ENCODE peak calls at places on chromosomes 11 and 22, in four cellular contexts. C is K562, I is GM12878, X is H1. V is an unnamed sample.

GRCh38 chr11:111356660-111357048 is 22.4 kb downstream of the POU2AF1 start:
- DNase-seq in I (no peak), C (no peak), X (no peak), V (no peak)

GRCh38 chr11:17479284-17480214 is 2.9 kb upstream of the ABCC8 start:
- DNase-seq in X (peak), I (no peak), C (peak), V (no peak)

GRCh38 chr11:35144103-35144741 is 5.3 kb downstream of the CD44 start:
- DNase-seq in X (no peak), C (no peak), I (peak), V (no peak)

GRCh38 chr11:79182794-79183193 is 258.0 kb downstream of the TENM4 start:
- DNase-seq in X (no peak), C (no peak), I (no peak), V (no peak)

GRCh38 chr22:35363571-35364086 is 17.3 kb upstream of the HMOX1 start:
- DNase-seq in C (no peak), I (no peak), X (no peak), V (no peak)

GRCh38 chr11:94895971-94896370 is 77.4 kb downstream of the CWC15 start:
- DNase-seq in X (no peak), I (no peak), C (no peak), V (no peak)

GRCh38 chr22:29814003-29814402 is 24.1 kb downstream of the ASCC2 start:
- DNase-seq in C (no peak), X (no peak), I (no peak), V (no peak)

GRCh38 chr11:7511405-7511804 is 2.4 kb upstream of the PPFIBP2 start:
- DNase-seq in X (no peak), C (no peak), I (no peak), V (peak)

GRCh38 chr11:46176421-46176820 is 55.2 kb upstream of the PHF21A start:
- DNase-seq in C (no peak), I (no peak), X (no peak), V (no peak)

GRCh38 chr11:73215191-73216134 is 2.6 kb upstream of the P2RY2 start:
- DNase-seq in X (no peak), C (no peak), I (no peak), V (no peak)

GRCh38 chr22:17946691-17947367 is 77.5 kb downstream of the MICAL3 start:
- DNase-seq in C (no peak), I (no peak), X (no peak), V (no peak)

GRCh38 chr11:62974848-62975522 is 9.8 kb downstream of the SLC22A6 start:
- DNase-seq in C (peak), X (peak), I (no peak), V (peak)

GRCh38 chr11:103234974-103235373 is 125.7 kb downstream of the DYNC2H1 start:
- DNase-seq in X (no peak), I (no peak), C (no peak), V (no peak)

GRCh38 chr11:109197656-109198055 is 224.3 kb upstream of the C11orf87 start:
- DNase-seq in C (no peak), I (no peak), X (no peak), V (no peak)

GRCh38 chr11:27807594-27807993 is 107.3 kb upstream of the BDNF start:
- DNase-seq in X (no peak), I (no peak), C (no peak), V (no peak)

GRCh38 chr11:70713436-70713835 is 315.1 kb downstream of the CTTN start:
- DNase-seq in C (no peak), I (no peak), X (no peak), V (no peak)

GRCh38 chr11:70297341-70297740 is 26.9 kb downstream of the PPFIA1 start:
- DNase-seq in I (no peak), C (no peak), X (no peak), V (no peak)

GRCh38 chr22:47837703-47838102 is 1075.3 kb downstream of the TBC1D22A start:
- DNase-seq in I (no peak), C (peak), X (peak), V (peak)

GRCh38 chr11:69170704-69171103 is 15.0 kb downstream of the SMIM38 start:
- DNase-seq in I (no peak), X (no peak), C (no peak), V (no peak)

GRCh38 chr11:47393163-47394049 is 15.0 kb upstream of the SLC39A13 start:
- DNase-seq in X (no peak), C (peak), I (no peak), V (no peak)

GRCh38 chr11:77071671-77072605 is 5.2 kb downstream of the CAPN5 start:
- DNase-seq in X (no peak), I (no peak), C (no peak), V (no peak)

GRCh38 chr11:17188675-17189074 is 19.1 kb downstream of the PIK3C2A start:
- DNase-seq in X (no peak), C (no peak), I (no peak), V (no peak)

GRCh38 chr11:75986966-75987365 is 172.0 kb downstream of the UVRAG start:
- DNase-seq in X (no peak), I (no peak), C (no peak), V (no peak)

GRCh38 chr11:69310351-69310750 is 16.4 kb downstream of the MYEOV start:
- DNase-seq in I (no peak), X (no peak), C (no peak), V (no peak)

GRCh38 chr11:8809605-8810272 is 101.2 kb upstream of the AKIP1 start:
- DNase-seq in X (no peak), I (no peak), C (no peak), V (peak)

GRCh38 chr11:61340985-61341384 is 8.0 kb downstream of the TKFC start:
- DNase-seq in I (no peak), C (no peak), X (no peak), V (no peak)

GRCh38 chr11:23311986-23312940 is 452.0 kb upstream of the CCDC179 start:
- DNase-seq in C (no peak), I (no peak), X (no peak), V (no peak)

GRCh38 chr22:38777087-38777671 is 16.8 kb downstream of the DNAL4 start:
- DNase-seq in C (no peak), I (no peak), X (no peak), V (no peak)

GRCh38 chr11:126782810-126783209 is 217.8 kb downstream of the KIRREL3 start:
- DNase-seq in C (no peak), I (no peak), X (no peak), V (no peak)

GRCh38 chr11:43393765-43394355 is 35.1 kb downstream of the TTC17 start:
- DNase-seq in X (no peak), I (no peak), C (no peak), V (no peak)

GRCh38 chr11:63532150-63532549 is 4.5 kb upstream of the PLAAT4 start:
- DNase-seq in X (no peak), C (no peak), I (no peak), V (no peak)

GRCh38 chr11:60345489-60345888 is 18.4 kb downstream of the MS4A6E start:
- DNase-seq in I (no peak), C (no peak), X (peak), V (peak)

GRCh38 chr11:19905280-19905853 is 192.7 kb downstream of the NAV2 start:
- DNase-seq in X (no peak), I (no peak), C (peak), V (peak)

GRCh38 chr11:16356057-16356750 is at the start of gene SOX6:
- DNase-seq in C (no peak), X (no peak), I (no peak), V (peak)

GRCh38 chr11:67276821-67277230 is 10.6 kb downstream of the GRK2 start:
- DNase-seq in X (no peak), C (peak), I (no peak), V (no peak)

GRCh38 chr11:92473736-92474135 is 249.1 kb downstream of the FAT3 start:
- DNase-seq in X (no peak), C (no peak), I (no peak), V (no peak)

GRCh38 chr11:122634507-122634906 is 21.0 kb upstream of the UBASH3B start:
- DNase-seq in C (no peak), X (no peak), I (no peak), V (no peak)
- TF ChIP-seq HDAC6 in C (no peak), X (no peak), I (no peak), V (no peak)

GRCh38 chr11:91230647-91231046 is 994.0 kb upstream of the FAT3 start:
- DNase-seq in X (no peak), C (no peak), I (no peak), V (no peak)

DNA sequence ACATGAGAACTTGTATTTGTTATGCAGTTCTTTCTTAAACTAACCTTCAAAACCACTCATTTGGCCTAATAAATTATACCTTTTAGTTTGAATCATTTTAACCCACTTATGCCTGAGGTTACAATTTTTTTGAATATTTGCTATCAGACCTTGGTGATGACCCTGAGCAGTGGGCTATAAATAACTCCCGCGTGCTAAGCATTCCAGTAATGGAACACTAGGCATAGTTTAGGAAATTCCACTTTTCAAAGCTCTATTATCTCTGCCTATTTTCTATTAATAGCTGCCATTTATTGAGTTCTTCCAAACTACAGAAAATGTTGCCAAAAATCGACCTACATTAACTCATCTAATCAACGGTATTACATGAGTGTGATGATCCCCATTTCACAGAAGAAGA is 993.4 kb upstream of the FAT3 start:
- DNase-seq in X (no peak), C (no peak), I (no peak), V (no peak)
- TF ChIP-seq HDAC6 in X (no peak), C (no peak), I (no peak), V (no peak)

GRCh38 chr11:32829157-32829679 is 509 bp upstream of the PRRG4 start:
- DNase-seq in C (no peak), X (no peak), I (no peak), V (no peak)

GRCh38 chr11:32831241-32831640 is 1.5 kb downstream of the PRRG4 start:
- DNase-seq in C (no peak), X (no peak), I (no peak), V (no peak)

GRCh38 chr11:32829680-32830412 is at the start of gene PRRG4:
- DNase-seq in I (no peak), X (no peak), C (no peak), V (no peak)

GRCh38 chr11:32830796-32831195 is 1.1 kb downstream of the PRRG4 start:
- DNase-seq in X (no peak), I (no peak), C (no peak), V (no peak)

DNA sequence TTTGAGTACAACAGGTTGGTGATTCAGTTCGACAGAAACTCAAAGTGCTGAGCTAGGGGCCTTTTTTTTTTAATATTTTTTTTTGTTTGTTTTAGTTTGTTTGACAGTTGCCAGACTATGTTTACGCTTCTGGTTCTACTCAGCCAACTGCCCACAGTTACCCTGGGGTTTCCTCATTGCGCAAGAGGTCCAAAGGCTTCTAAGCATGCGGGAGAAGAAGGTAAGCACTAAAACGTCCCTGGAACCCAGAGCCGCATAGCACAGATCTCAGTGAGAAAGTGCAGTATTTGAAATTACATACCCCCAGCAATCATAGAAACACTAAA is 649 bp downstream of the PRRG4 start:
- DNase-seq in X (no peak), I (no peak), C (no peak), V (peak)
- TF ChIP-seq HDAC6 in X (no peak), I (no peak), C (no peak), V (no peak)

GRCh38 chr22:31140746-31141145 is 438 bp upstream of the PLA2G3 start:
- DNase-seq in X (no peak), C (no peak), I (no peak), V (no peak)

GRCh38 chr22:31141551-31141950 is 1.2 kb upstream of the PLA2G3 start:
- DNase-seq in I (no peak), X (no peak), C (no peak), V (no peak)

GRCh38 chr22:31139066-31139465 is 1.2 kb downstream of the PLA2G3 start:
- DNase-seq in X (no peak), I (no peak), C (no peak), V (no peak)

GRCh38 chr22:31138126-31138525 is 2.2 kb downstream of the PLA2G3 start:
- DNase-seq in C (no peak), X (no peak), I (no peak), V (no peak)

GRCh38 chr22:31139866-31140716 is at the start of gene PLA2G3:
- DNase-seq in C (peak), X (peak), I (no peak), V (peak)
- TF ChIP-seq HDAC6 in C (no peak), X (no peak), I (no peak), V (no peak)

DNA sequence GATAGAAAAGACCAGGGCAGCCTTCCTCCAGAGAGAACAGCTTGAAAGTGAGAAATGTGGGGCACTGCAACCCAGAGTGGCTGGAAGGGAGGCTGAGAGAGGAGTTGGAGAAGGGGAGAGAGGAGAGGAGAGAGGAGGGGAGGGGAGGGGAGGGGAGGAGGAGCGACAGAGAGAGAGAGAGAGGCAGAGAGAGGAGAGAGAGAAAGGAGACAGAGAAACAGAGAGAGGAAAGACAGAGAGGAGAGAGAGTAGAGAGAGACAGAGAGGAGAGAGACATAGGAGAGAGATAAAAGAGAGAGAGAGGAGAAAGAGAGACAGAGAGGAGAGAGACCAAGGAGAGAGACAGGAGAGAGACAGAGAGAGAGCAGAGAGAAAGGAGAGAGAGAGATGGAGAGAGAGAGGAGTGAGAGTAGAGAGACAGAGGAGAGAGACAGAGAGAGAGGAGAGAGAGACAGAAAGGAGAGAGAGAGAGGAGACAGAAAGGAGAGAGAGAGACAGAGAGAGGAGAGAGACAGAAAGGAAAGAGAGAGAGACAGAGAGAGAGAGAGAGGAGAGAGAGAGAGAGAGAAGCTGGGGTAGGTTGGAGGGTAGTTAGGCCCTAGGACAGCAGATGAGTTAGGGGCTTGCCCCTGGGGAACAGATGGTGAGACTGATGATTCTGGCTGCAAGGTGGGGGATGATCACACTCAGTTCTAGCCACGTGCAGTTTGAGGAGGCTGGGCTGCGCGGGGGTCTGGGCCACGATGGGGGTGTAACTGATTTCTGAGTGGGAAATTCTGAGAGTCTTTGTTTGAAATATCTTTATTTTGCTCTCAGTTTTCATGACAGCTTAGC is 8.5 kb upstream of the SCYL1 start:
- DNase-seq in X (no peak), C (no peak), I (no peak), V (no peak)
- TF ChIP-seq HDAC6 in X (no peak), C (no peak), I (no peak), V (no peak)

GRCh38 chr22:23137468-23137867 is 4.3 kb downstream of the RSPH14 start:
- DNase-seq in I (no peak), X (no peak), C (no peak), V (no peak)
- TF ChIP-seq HDAC6 in I (no peak), X (no peak), C (no peak), V (no peak)

GRCh38 chr11:1460396-1460795 is 26.2 kb downstream of the MOB2 start:
- DNase-seq in X (no peak), I (no peak), C (no peak), V (no peak)
- TF ChIP-seq HDAC6 in X (no peak), I (no peak), C (no peak), V (no peak)

GRCh38 chr11:2557381-2557780 is 112.6 kb downstream of the KCNQ1 start:
- DNase-seq in C (no peak), X (no peak), I (no peak), V (no peak)
- TF ChIP-seq HDAC6 in C (no peak), X (no peak), I (no peak), V (no peak)

V was measured in HepG2.